ENCODE peak calls at places on chromosomes 16 and 17, in nine cellular contexts. S is A549, P is transverse colon, U is body of pancreas, X is K562, J is prostate gland, Z is ovary, V is Peyer's patch, Q is adrenal gland. D is an unnamed sample.

GRCh38 chr17:38741443-38741842 is 6.7 kb downstream of the PCGF2 start:
- DNase-seq in P (no peak), S (no peak), U (no peak), J (no peak), X (no peak), V (no peak), Z (no peak), Q (no peak), D (no peak)

GRCh38 chr16:73024571-73025105 is 23.3 kb downstream of the ZFHX3 start:
- DNase-seq in U (no peak), J (no peak), X (no peak), S (no peak), P (no peak), Z (no peak), Q (no peak), V (peak; percentile 23), D (no peak)

GRCh38 chr17:33871720-33872535 is 383.2 kb upstream of the CCL2 start:
- DNase-seq in X (peak; percentile 96), S (peak; percentile 7), Z (no peak), U (peak; percentile 6), Q (no peak), J (no peak), V (no peak), P (no peak), D (no peak)

GRCh38 chr16:78630102-78630501 is 530.6 kb downstream of the WWOX start:
- DNase-seq in J (no peak), Z (no peak), S (no peak), Q (no peak), U (no peak), V (no peak), P (no peak), X (no peak), D (no peak)

GRCh38 chr16:6531067-6531466 is 801.6 kb upstream of the RBFOX1 start:
- DNase-seq in Q (no peak), U (no peak), J (no peak), P (no peak), S (no peak), Z (no peak), X (no peak), V (no peak), D (no peak)

GRCh38 chr16:2243031-2243528 is 6.8 kb downstream of the DNASE1L2 start:
- DNase-seq in Z (no peak), X (no peak), J (no peak), P (no peak), Q (no peak), U (no peak), S (peak; percentile 41), V (no peak), D (no peak)

GRCh38 chr16:17802566-17802965 is 331.8 kb upstream of the XYLT1 start:
- DNase-seq in Q (no peak), U (no peak), J (no peak), V (no peak), P (no peak), X (no peak), Z (no peak), S (no peak), D (no peak)

GRCh38 chr17:2170023-2170422 is 115.1 kb downstream of the HIC1 start:
- DNase-seq in P (peak; percentile 39), V (peak; percentile 77), U (no peak), Q (no peak), X (peak; percentile 32), S (no peak), Z (no peak), J (no peak), D (no peak)

GRCh38 chr17:2710804-2711607 is 558 bp downstream of the CLUH start:
- DNase-seq in Q (peak; percentile 38), P (peak; percentile 41), J (no peak), X (no peak), V (no peak), U (peak; percentile 74), Z (no peak), S (no peak), D (no peak)

GRCh38 chr17:46771601-46772012 is 46.9 kb downstream of the WNT3 start:
- DNase-seq in Q (no peak), S (no peak), U (peak; percentile 56), X (peak; percentile 82), P (peak; percentile 37), Z (no peak), V (peak; percentile 65), J (no peak), D (no peak)

GRCh38 chr17:1078831-1079561 is 82.1 kb downstream of the TIMM22 start:
- DNase-seq in Z (peak; percentile 67), Q (peak; percentile 80), X (no peak), P (no peak), S (no peak), U (no peak), J (no peak), V (no peak), D (peak; percentile 84)

GRCh38 chr16:88856122-88856827 is 472 bp downstream of the GALNS start:
- DNase-seq in Q (peak; percentile 17), X (peak; percentile 40), Z (peak; percentile 41), U (no peak), P (peak; percentile 20), J (peak; percentile 14), V (peak; percentile 54), S (no peak), D (no peak)

GRCh38 chr17:51298508-51299371 is 38.4 kb downstream of the UTP18 start:
- DNase-seq in Q (peak; percentile 11), V (no peak), U (peak; percentile 22), S (peak; percentile 51), J (no peak), Z (no peak), X (peak; percentile 60), P (no peak), D (no peak)

GRCh38 chr16:27476240-27476639 is 73.5 kb downstream of the GTF3C1 start:
- DNase-seq in V (no peak), Z (no peak), U (no peak), J (no peak), S (no peak), P (no peak), Q (no peak), X (no peak), D (no peak)

GRCh38 chr16:57268804-57269800 is 15.4 kb downstream of the PLLP start:
- DNase-seq in Q (peak; percentile 87), V (peak; percentile 91), U (peak; percentile 88), J (no peak), Z (no peak), X (peak; percentile 84), S (no peak), P (peak; percentile 88), D (peak; percentile 76)

GRCh38 chr17:67258836-67259468 is 14.0 kb upstream of the HELZ start:
- DNase-seq in P (peak; percentile 23), V (peak; percentile 69), U (no peak), S (no peak), J (no peak), Q (peak; percentile 41), Z (no peak), X (no peak), D (no peak)

GRCh38 chr16:54121084-54121483 is 165.5 kb downstream of the IRX3 start:
- DNase-seq in Q (no peak), X (no peak), P (no peak), J (no peak), S (no peak), V (no peak), Z (no peak), U (no peak), D (no peak)

GRCh38 chr16:11392041-11392581 is 46.9 kb downstream of the RMI2 start:
- DNase-seq in V (no peak), Z (no peak), X (no peak), Q (no peak), U (no peak), P (no peak), J (no peak), S (no peak), D (no peak)

GRCh38 chr16:85316321-85316919 is 204.1 kb upstream of the CIBAR2 start:
- DNase-seq in Q (peak; percentile 81), S (peak; percentile 79), Z (no peak), J (peak; percentile 50), V (peak; percentile 74), U (peak; percentile 84), P (peak; percentile 75), X (peak; percentile 95), D (no peak)

GRCh38 chr17:46802831-46803230 is 15.7 kb downstream of the WNT3 start:
- DNase-seq in S (no peak), Q (no peak), X (no peak), Z (no peak), J (no peak), P (no peak), V (no peak), U (no peak), D (no peak)

GRCh38 chr17:79802736-79803420 is 6.0 kb upstream of the CBX8 start:
- DNase-seq in V (no peak), S (no peak), Q (no peak), J (no peak), U (no peak), Z (no peak), X (peak; percentile 92), P (no peak), D (no peak)
- H3K27ac ChIP-seq in V (no peak overlapping the region), S (no peak overlapping the region), Q (no peak overlapping the region), J (no peak overlapping the region), U (no peak overlapping the region), Z (no peak overlapping the region), X (peak overlapping the region; percentile 89), P (no peak overlapping the region), D (no peak overlapping the region)

DNA sequence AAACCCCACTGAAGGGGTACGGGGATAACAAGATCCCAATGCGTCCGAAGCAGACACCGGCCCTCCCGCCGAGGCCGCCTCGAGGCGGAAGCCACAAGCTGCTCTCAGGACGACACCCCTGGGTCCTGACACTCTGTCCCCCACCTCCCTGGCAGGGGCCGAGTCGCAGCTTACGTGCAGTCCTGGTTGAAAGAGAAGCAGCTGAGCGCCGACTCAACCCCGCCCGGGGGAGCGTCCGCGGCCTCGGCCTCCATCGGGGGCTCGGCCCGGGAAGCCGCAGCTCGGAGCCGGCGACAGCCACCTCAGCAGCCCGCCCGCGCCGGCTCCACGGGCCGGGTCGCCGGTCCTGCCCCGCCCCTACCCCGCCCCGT is at the start of gene WIPI1:
- DNase-seq in S (no peak), J (peak; percentile 43), P (peak; percentile 58), Z (peak; percentile 61), Q (no peak), V (peak; percentile 74), X (no peak), U (no peak), D (no peak)
- TF ChIP-seq POLR2A in S (peak; percentile 28), J (peak; percentile 19), P (peak; percentile 7), Z (peak; percentile 38), Q (no peak), V (peak; percentile 74), X (no peak), U (no peak), D (peak; percentile 33)

GRCh38 chr16:74623214-74623842 is 16.4 kb upstream of the GLG1 start:
- DNase-seq in J (no peak), U (no peak), Z (no peak), V (no peak), P (no peak), Q (peak; percentile 8), X (peak; percentile 59), S (peak; percentile 57), D (no peak)
- TF ChIP-seq CTCF in J (peak; percentile 50), U (peak; percentile 68), Z (no peak), V (peak; percentile 9), P (peak; percentile 59), Q (peak; percentile 81), X (peak; percentile 59), S (peak; percentile 79), D (peak; percentile 57)

GRCh38 chr17:75024686-75025397 is 12.4 kb downstream of the MRPL58 start:
- DNase-seq in Z (no peak), J (no peak), Q (no peak), X (no peak), P (no peak), V (no peak), S (no peak), U (no peak), D (no peak)
- H3K27ac ChIP-seq in Z (no peak overlapping the region), J (peak overlapping the region; percentile 30), Q (no peak overlapping the region), X (no peak overlapping the region), P (no peak overlapping the region), V (no peak overlapping the region), S (no peak overlapping the region), U (no peak overlapping the region), D (no peak overlapping the region)

D was measured in heart left ventricle.